ENCODE peak calls at places on chromosomes 13 and 19, in seven cellular contexts. Z is mesenchymal stem cell, X is IMR-90, W is neuronal stem cell, M is H1, O is H9, L is trophoblast cell. J is an unnamed sample.

GRCh38 chr13:112154301-112155060 is 87.5 kb downstream of the SOX1 start:
- DNase-seq in Z (no peak), X (no peak), W (no peak), M (no peak), O (no peak), L (no peak), J (no peak)

GRCh38 chr19:40960062-40960685 is 30.9 kb upstream of the CYP2B6 start:
- DNase-seq in Z (no peak), X (no peak), W (no peak), M (no peak), O (no peak), L (no peak), J (no peak)

GRCh38 chr19:10760268-10760944 is 42.5 kb downstream of the DNM2 start:
- DNase-seq in Z (peak; percentile 49), X (no peak), W (no peak), M (no peak), O (no peak), L (peak; percentile 40), J (peak; percentile 48)

GRCh38 chr13:49020940-49021548 is 45.3 kb downstream of the FNDC3A start:
- DNase-seq in Z (no peak), X (no peak), W (no peak), M (peak; percentile 19), O (peak; percentile 32), L (no peak), J (peak; percentile 59)

GRCh38 chr13:70424928-70425327 is 316.7 kb upstream of the KLHL1 start:
- DNase-seq in Z (no peak), X (no peak), W (no peak), M (no peak), O (no peak), L (no peak), J (no peak)

GRCh38 chr19:49512970-49513745 is 697 bp downstream of the FCGRT start:
- DNase-seq in Z (peak; percentile 40), X (no peak), W (peak; percentile 53), M (no peak), O (peak; percentile 82), L (no peak), J (peak; percentile 56)

GRCh38 chr13:18996221-18996620 is 185.4 kb downstream of the TUBA3C start:
- DNase-seq in Z (no peak), X (no peak), W (no peak), M (no peak), O (no peak), L (no peak), J (no peak)

GRCh38 chr19:52140077-52140710 is 456 bp upstream of the ZNF616 start:
- DNase-seq in Z (no peak), X (no peak), W (no peak), M (no peak), O (no peak), L (peak; percentile 5), J (no peak)

GRCh38 chr19:38642176-38642575 is 5.3 kb upstream of the ACTN4 start:
- DNase-seq in Z (no peak), X (no peak), W (no peak), M (no peak), O (no peak), L (no peak), J (no peak)

DNA sequence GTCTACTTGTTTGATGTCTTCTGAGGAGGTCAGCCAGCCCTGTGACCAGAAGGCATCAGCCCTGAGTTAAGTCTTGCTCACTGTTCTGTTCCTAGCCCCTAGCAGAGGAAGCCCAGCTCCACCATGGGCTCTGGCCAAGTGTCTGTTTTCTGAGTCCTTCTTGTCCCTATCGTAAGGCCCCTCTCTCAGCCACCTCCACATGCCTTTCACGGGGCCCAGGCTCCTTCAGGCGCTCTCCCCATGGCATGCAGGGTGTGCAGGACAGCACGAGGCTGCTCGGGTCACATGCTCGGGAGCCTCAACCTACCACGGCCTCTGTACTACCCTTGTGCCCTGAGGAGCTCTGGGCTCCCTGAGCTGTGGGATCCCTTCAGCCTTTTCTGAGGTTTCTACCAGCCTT is 47.8 kb upstream of the LATS2 start:
- DNase-seq in Z (no peak), X (no peak), W (no peak), M (no peak), O (no peak), L (no peak), J (no peak)
- H3K4me1 ChIP-seq in Z (no peaks in the 10 kb centered on the region), X (peaks cover 5% of the 10 kb centered on the region), W (no peaks in the 10 kb centered on the region), M (no peaks in the 10 kb centered on the region), O (no peaks in the 10 kb centered on the region), L (no peaks in the 10 kb centered on the region), J (no peaks in the 10 kb centered on the region)

DNA sequence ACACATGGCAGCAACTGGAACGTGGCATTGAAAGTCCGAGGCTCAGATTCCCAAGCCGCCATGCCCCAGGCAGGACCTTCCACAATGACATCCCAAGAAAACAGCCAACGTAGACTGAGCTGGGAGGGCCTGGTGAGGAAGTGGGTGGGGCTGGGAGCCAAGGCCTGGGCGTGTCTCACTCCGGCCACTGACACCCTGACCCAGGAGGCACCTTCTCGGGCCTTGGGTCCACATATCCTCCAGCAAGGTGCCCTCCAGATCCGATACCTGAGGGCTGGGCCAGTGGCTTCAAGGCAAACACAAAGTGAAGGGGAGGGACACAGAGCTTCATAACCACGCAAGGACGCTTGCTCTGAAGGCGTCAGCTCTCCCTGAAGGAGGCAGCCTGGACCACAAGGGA is 43.0 kb downstream of the RAB20 start:
- DNase-seq in Z (no peak), X (no peak), W (no peak), M (no peak), O (no peak), L (no peak), J (no peak)
- H3K4ac ChIP-seq in Z (no peak overlapping the region), X (no peak overlapping the region), W (no peak overlapping the region), M (no peak overlapping the region), O (no peak overlapping the region), L (no peak overlapping the region), J (no peak overlapping the region)

GRCh38 chr19:24033308-24033961 is 53.6 kb upstream of the ZNF254 start:
- DNase-seq in Z (peak; percentile 96), X (peak; percentile 91), W (peak; percentile 86), M (peak; percentile 70), O (peak; percentile 95), L (peak; percentile 88), J (peak; percentile 98)
- H3K9ac ChIP-seq in Z (peak overlapping the region; percentile 99), X (peak overlapping the region; percentile 96), W (peak overlapping the region; percentile 91), M (peak overlapping the region; percentile 93), O (peak overlapping the region; percentile 99), L (peak overlapping the region; percentile 90), J (peak overlapping the region; percentile 70)

GRCh38 chr19:54201172-54201701 is 579 bp downstream of the RPS9 start:
- DNase-seq in Z (no peak), X (no peak), W (no peak), M (no peak), O (no peak), L (no peak), J (no peak)
- H3K4me1 ChIP-seq in Z (peaks cover 21% of the 10 kb centered on the region), X (peaks cover 7% of the 10 kb centered on the region), W (peaks cover 18% of the 10 kb centered on the region), M (peaks cover 25% of the 10 kb centered on the region), O (peaks cover 3% of the 10 kb centered on the region), L (peaks cover 8% of the 10 kb centered on the region), J (peaks cover 5% of the 10 kb centered on the region)

DNA sequence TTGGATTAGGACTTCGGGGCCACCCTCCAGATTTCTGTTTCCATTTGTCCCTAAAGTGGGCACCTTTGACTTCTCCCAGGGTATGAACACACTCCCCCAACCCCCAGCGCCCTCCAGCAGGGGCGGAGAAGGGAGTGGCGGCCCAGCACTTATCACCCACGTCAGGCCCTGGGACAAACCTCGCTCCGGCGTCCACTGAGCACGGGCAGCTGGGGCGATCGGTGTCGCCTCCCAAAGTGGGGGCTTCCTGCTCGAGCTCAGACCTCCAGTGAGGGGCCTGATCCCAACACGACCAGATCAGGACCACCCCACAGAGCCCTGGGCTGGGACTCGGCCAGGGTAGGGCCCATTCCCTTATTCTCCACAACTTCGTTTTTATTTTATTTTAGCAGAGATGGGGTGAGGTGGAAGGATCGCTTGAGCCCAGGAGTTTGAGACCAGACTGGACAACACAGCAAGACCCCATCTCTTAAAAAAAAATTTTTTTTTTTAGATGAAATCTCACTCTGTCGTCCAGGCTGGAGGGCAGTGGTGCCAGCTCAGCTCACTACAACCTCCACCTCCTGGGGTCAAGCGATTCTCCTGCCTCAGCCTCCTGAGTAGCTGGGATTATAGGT is 3.7 kb upstream of the TCF3 start:
- DNase-seq in Z (no peak), X (no peak), W (no peak), M (no peak), O (no peak), L (no peak), J (no peak)
- H3K4ac ChIP-seq in Z (no peak overlapping the region), X (no peak overlapping the region), W (no peak overlapping the region), M (no peak overlapping the region), O (no peak overlapping the region), L (no peak overlapping the region), J (no peak overlapping the region)